ENCODE peak calls at places on chromosome 6, in five cellular contexts. B, T, M, R and W are unnamed samples.
A peak's percentile ranks its signal among the peaks of the same experiment; 100 is the strongest.

GRCh38 chr6:127069659-127070279 is 48.7 kb upstream of the RSPO3 start:
- DNase-seq in M (no peak), R (no peak), B (no peak), T (peak; percentile 36), W (peak; percentile 11)

GRCh38 chr6:133131621-133132020 is 109.5 kb upstream of the EYA4 start:
- DNase-seq in T (no peak), R (no peak), B (no peak), M (peak; percentile 63), W (no peak)

GRCh38 chr6:30463651-30464618 is 25.4 kb upstream of the HLA-E start:
- DNase-seq in T (peak; percentile 29), R (no peak), B (peak; percentile 34), M (no peak), W (no peak)

GRCh38 chr6:142322066-142322465 is 20.3 kb downstream of the ADGRG6 start:
- DNase-seq in R (no peak), M (no peak), B (no peak), T (no peak), W (no peak)

GRCh38 chr6:43308101-43308989 is at the start of gene CRIP3:
- DNase-seq in R (no peak), T (peak; percentile 80), B (peak; percentile 34), M (no peak), W (peak; percentile 61)

GRCh38 chr6:45608252-45608911 is 230.6 kb upstream of the SUPT3H start:
- DNase-seq in B (no peak), T (no peak), M (no peak), R (no peak), W (no peak)

GRCh38 chr6:79984261-79984660 is 20.2 kb upstream of the TTK start:
- DNase-seq in M (no peak), B (no peak), T (peak; percentile 34), R (no peak), W (no peak)

GRCh38 chr6:18386302-18386976 is 711 bp upstream of the RNF144B start:
- DNase-seq in T (no peak), R (no peak), M (no peak), B (no peak), W (no peak)

GRCh38 chr6:157323924-157324276 is 581 bp upstream of the TMEM242 start:
- DNase-seq in T (peak; percentile 77), B (no peak), R (peak; percentile 40), M (peak; percentile 68), W (no peak)

GRCh38 chr6:158232445-158233213 is 64.5 kb downstream of the GTF2H5 start:
- DNase-seq in R (no peak), B (peak; percentile 36), T (peak; percentile 72), M (peak; percentile 52), W (no peak)

GRCh38 chr6:168097621-168098430 is 18.8 kb upstream of the FRMD1 start:
- DNase-seq in B (no peak), T (no peak), R (no peak), M (no peak), W (no peak)